ENCODE peak calls at places on chromosomes 3 and 15, in four cellular contexts. One of them, this sample, is unnamed.

GRCh38 chr15:66147440-66147839 is 106.1 kb downstream of the MEGF11 start:
- DNase-seq in astrocyte of the spinal cord: no peak
- DNase-seq in IMR-90: no peak
- DNase-seq in heart right ventricle: no peak
- DNase-seq in this sample: no peak

GRCh38 chr3:119279101-119279554 is 15.1 kb upstream of the ARHGAP31 start:
- DNase-seq in heart right ventricle: peak
- DNase-seq in IMR-90: no peak
- DNase-seq in astrocyte of the spinal cord: no peak
- DNase-seq in this sample: peak

GRCh38 chr15:65796610-65797012 is 4.5 kb upstream of the DENND4A start:
- DNase-seq in astrocyte of the spinal cord: peak
- DNase-seq in heart right ventricle: no peak
- DNase-seq in IMR-90: peak
- DNase-seq in this sample: peak

GRCh38 chr3:30913176-30913575 is 18.7 kb upstream of the GADL1 start:
- DNase-seq in astrocyte of the spinal cord: no peak
- DNase-seq in IMR-90: no peak
- DNase-seq in heart right ventricle: no peak
- DNase-seq in this sample: peak

GRCh38 chr3:114903213-114903612 is 243.9 kb downstream of the ZBTB20 start:
- DNase-seq in heart right ventricle: no peak
- DNase-seq in IMR-90: peak
- DNase-seq in astrocyte of the spinal cord: no peak
- DNase-seq in this sample: no peak

GRCh38 chr3:23103764-23104163 is 99.4 kb upstream of the UBE2E2 start:
- DNase-seq in heart right ventricle: no peak
- DNase-seq in astrocyte of the spinal cord: no peak
- DNase-seq in IMR-90: no peak
- DNase-seq in this sample: no peak

GRCh38 chr15:34358948-34359347 is 8.0 kb downstream of the LPCAT4 start:
- DNase-seq in IMR-90: no peak
- DNase-seq in astrocyte of the spinal cord: no peak
- DNase-seq in heart right ventricle: no peak
- DNase-seq in this sample: no peak

GRCh38 chr3:128316456-128316855 is 150.2 kb downstream of the DNAJB8 start:
- DNase-seq in heart right ventricle: no peak
- DNase-seq in IMR-90: no peak
- DNase-seq in astrocyte of the spinal cord: no peak
- DNase-seq in this sample: no peak

GRCh38 chr3:105448338-105448982 is 81.8 kb downstream of the ALCAM start:
- DNase-seq in heart right ventricle: no peak
- DNase-seq in astrocyte of the spinal cord: peak
- DNase-seq in IMR-90: peak
- DNase-seq in this sample: no peak

GRCh38 chr3:112557980-112558379 is 3.8 kb downstream of the ATG3 start:
- DNase-seq in heart right ventricle: no peak
- DNase-seq in IMR-90: no peak
- DNase-seq in astrocyte of the spinal cord: no peak
- DNase-seq in this sample: no peak

GRCh38 chr3:63355809-63356208 is 77.7 kb downstream of the SYNPR start:
- DNase-seq in IMR-90: no peak
- DNase-seq in heart right ventricle: no peak
- DNase-seq in astrocyte of the spinal cord: no peak
- DNase-seq in this sample: no peak

GRCh38 chr3:163951397-163951987 is 1126.8 kb downstream of the SI start:
- DNase-seq in IMR-90: no peak
- DNase-seq in astrocyte of the spinal cord: peak
- DNase-seq in heart right ventricle: no peak
- DNase-seq in this sample: no peak

GRCh38 chr3:133230191-133230590 is 169.7 kb upstream of the BFSP2 start:
- DNase-seq in heart right ventricle: no peak
- DNase-seq in astrocyte of the spinal cord: no peak
- DNase-seq in IMR-90: no peak
- DNase-seq in this sample: peak

GRCh38 chr15:42348083-42348482 is 11.2 kb upstream of the CAPN3 start:
- DNase-seq in IMR-90: peak
- DNase-seq in heart right ventricle: no peak
- DNase-seq in astrocyte of the spinal cord: peak
- DNase-seq in this sample: peak

GRCh38 chr3:153166206-153166605 is 4.2 kb downstream of the RAP2B start:
- DNase-seq in IMR-90: peak
- DNase-seq in astrocyte of the spinal cord: peak
- DNase-seq in heart right ventricle: no peak
- DNase-seq in this sample: peak

GRCh38 chr3:100210777-100211145 is 50.0 kb upstream of the TBC1D23 start:
- DNase-seq in heart right ventricle: no peak
- DNase-seq in IMR-90: peak
- DNase-seq in astrocyte of the spinal cord: peak
- DNase-seq in this sample: peak

GRCh38 chr3:68893600-68894239 is 38.6 kb downstream of the TAFA4 start:
- DNase-seq in astrocyte of the spinal cord: peak
- DNase-seq in heart right ventricle: no peak
- DNase-seq in IMR-90: peak
- DNase-seq in this sample: peak

DNA sequence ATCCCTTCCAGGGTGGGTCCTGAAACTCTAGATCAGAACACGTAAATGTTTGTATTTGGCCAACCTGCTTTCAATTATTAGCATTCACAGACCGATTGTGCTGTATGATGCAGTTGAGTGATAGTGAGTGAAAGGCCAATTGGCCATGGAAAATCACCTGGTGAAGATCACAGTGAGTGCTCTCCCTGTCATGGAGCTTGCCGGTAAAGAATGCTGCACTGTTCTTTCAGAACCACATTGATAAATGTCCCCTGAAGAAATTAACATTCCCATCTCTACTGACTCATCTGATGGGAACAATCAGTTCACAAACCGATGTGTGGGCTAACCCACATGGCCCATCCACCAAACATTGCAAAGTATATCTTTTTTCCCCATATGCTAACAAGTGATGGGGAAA is 324.8 kb upstream of the TBL1XR1 start:
- DNase-seq in heart right ventricle: no peak
- DNase-seq in IMR-90: no peak
- DNase-seq in astrocyte of the spinal cord: no peak
- DNase-seq in this sample: no peak
- H3K4me3 ChIP-seq in heart right ventricle: no peak
- H3K4me3 ChIP-seq in IMR-90: no peak
- H3K4me3 ChIP-seq in astrocyte of the spinal cord: no peak
- H3K4me3 ChIP-seq in this sample: no peak

DNA sequence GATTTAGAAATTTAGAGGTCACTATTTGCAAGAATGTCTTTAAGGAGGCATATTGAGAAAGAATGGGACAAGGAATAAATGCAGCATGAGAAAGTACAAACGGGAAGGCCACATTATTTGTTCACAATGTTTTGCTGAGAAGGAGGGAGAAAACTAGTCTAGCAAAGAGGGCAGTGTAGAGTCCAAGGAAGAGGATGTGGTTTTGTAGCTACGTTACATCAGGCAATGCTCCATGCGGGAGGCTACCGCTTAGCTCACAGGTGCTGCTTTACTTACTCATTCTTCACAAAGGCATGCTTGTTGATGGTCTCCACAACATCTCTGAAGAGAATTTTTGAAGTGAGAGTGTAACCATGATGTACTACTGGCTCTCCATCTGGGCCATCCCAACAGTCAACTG is 191.1 kb downstream of the PLCH1 start:
- DNase-seq in IMR-90: no peak
- DNase-seq in heart right ventricle: no peak
- DNase-seq in astrocyte of the spinal cord: no peak
- DNase-seq in this sample: no peak
- TF ChIP-seq CTCF in IMR-90: no peak
- TF ChIP-seq CTCF in heart right ventricle: no peak
- TF ChIP-seq CTCF in astrocyte of the spinal cord: no peak
- TF ChIP-seq CTCF in this sample: no peak

GRCh38 chr15:78312551-78312950 is 13.1 kb upstream of the SKIC8 start:
- DNase-seq in heart right ventricle: no peak
- DNase-seq in IMR-90: no peak
- DNase-seq in astrocyte of the spinal cord: no peak
- DNase-seq in this sample: no peak
- H3K4me3 ChIP-seq in heart right ventricle: no peak
- H3K4me3 ChIP-seq in IMR-90: no peak
- H3K4me3 ChIP-seq in astrocyte of the spinal cord: no peak
- H3K4me3 ChIP-seq in this sample: no peak

GRCh38 chr15:59002418-59002859 is 15.0 kb downstream of the RNF111 start:
- DNase-seq in astrocyte of the spinal cord: no peak
- DNase-seq in heart right ventricle: no peak
- DNase-seq in IMR-90: no peak
- DNase-seq in this sample: no peak
- TF ChIP-seq CTCF in astrocyte of the spinal cord: no peak
- TF ChIP-seq CTCF in heart right ventricle: no peak
- TF ChIP-seq CTCF in IMR-90: no peak
- TF ChIP-seq CTCF in this sample: no peak

GRCh38 chr3:40476478-40477470 is at the start of gene ZNF619:
- DNase-seq in IMR-90: peak
- DNase-seq in heart right ventricle: peak
- DNase-seq in astrocyte of the spinal cord: peak
- DNase-seq in this sample: peak

DNA sequence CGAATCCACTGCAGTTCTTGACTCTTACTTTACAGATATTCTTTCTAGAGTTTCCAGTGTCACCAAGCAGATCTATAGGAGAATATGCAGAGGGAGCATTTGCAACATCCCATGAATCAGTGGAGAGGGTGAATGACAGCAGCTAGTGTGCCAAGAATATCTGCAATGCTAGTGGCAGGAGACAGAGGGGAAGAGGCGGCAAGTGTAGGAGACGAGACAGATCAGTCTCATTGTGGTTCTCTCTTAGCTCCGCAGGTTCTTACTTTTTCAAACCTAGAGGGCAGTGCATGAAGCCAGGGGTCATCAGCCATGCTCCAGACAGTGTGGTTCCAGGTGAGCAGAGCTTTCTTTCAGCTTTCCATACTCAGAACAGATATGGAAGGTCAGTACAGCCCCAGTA is 749 bp downstream of the ZNF619 start:
- DNase-seq in IMR-90: no peak
- DNase-seq in astrocyte of the spinal cord: no peak
- DNase-seq in heart right ventricle: no peak
- DNase-seq in this sample: peak
- H3K4me3 ChIP-seq in IMR-90: peak
- H3K4me3 ChIP-seq in astrocyte of the spinal cord: peak
- H3K4me3 ChIP-seq in heart right ventricle: peak
- H3K4me3 ChIP-seq in this sample: peak

DNA sequence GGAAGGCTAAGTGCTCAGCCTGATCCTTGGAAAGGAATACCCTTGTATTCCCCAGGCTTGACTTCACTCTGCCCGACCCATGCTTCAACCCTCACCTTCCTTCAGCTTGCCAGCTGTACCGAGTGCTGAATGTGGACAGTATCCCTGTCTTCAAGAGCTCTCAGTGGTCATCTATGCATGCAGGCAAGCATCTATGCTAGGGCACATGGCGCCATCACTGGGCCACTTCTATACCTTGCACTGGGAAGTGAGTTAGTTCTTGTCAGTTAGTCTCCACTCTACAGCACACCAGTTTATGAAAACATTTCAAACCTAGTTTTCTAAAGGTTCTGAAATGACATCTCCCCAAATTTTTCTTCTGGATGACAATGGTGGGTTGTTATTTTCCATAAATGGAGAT is 82.0 kb upstream of the MYRIP start:
- DNase-seq in heart right ventricle: no peak
- DNase-seq in IMR-90: no peak
- DNase-seq in astrocyte of the spinal cord: no peak
- DNase-seq in this sample: no peak
- TF ChIP-seq CTCF in heart right ventricle: no peak
- TF ChIP-seq CTCF in IMR-90: no peak
- TF ChIP-seq CTCF in astrocyte of the spinal cord: no peak
- TF ChIP-seq CTCF in this sample: no peak

GRCh38 chr3:141368062-141368924 is at the start of gene ZBTB38:
- DNase-seq in heart right ventricle: peak
- DNase-seq in IMR-90: peak
- DNase-seq in astrocyte of the spinal cord: peak
- DNase-seq in this sample: peak

GRCh38 chr3:141368925-141369794 is 856 bp downstream of the ZBTB38 start:
- DNase-seq in astrocyte of the spinal cord: peak
- DNase-seq in IMR-90: peak
- DNase-seq in heart right ventricle: no peak
- DNase-seq in this sample: peak

GRCh38 chr3:141366285-141367037 is 1.8 kb upstream of the ZBTB38 start:
- DNase-seq in IMR-90: peak
- DNase-seq in astrocyte of the spinal cord: peak
- DNase-seq in heart right ventricle: no peak
- DNase-seq in this sample: peak

GRCh38 chr3:141365206-141365605 is 3.1 kb upstream of the ZBTB38 start:
- DNase-seq in astrocyte of the spinal cord: no peak
- DNase-seq in IMR-90: no peak
- DNase-seq in heart right ventricle: no peak
- DNase-seq in this sample: no peak

GRCh38 chr3:141367038-141367730 is 1.1 kb upstream of the ZBTB38 start:
- DNase-seq in IMR-90: peak
- DNase-seq in heart right ventricle: no peak
- DNase-seq in astrocyte of the spinal cord: peak
- DNase-seq in this sample: peak
- H3K4me3 ChIP-seq in IMR-90: no peak
- H3K4me3 ChIP-seq in heart right ventricle: no peak
- H3K4me3 ChIP-seq in astrocyte of the spinal cord: no peak
- H3K4me3 ChIP-seq in this sample: peak

GRCh38 chr3:113890256-113890900 is 51.8 kb downstream of the GRAMD1C start:
- DNase-seq in astrocyte of the spinal cord: no peak
- DNase-seq in IMR-90: no peak
- DNase-seq in heart right ventricle: no peak
- DNase-seq in this sample: no peak
- TF ChIP-seq CTCF in astrocyte of the spinal cord: no peak
- TF ChIP-seq CTCF in IMR-90: no peak
- TF ChIP-seq CTCF in heart right ventricle: no peak
- TF ChIP-seq CTCF in this sample: no peak

DNA sequence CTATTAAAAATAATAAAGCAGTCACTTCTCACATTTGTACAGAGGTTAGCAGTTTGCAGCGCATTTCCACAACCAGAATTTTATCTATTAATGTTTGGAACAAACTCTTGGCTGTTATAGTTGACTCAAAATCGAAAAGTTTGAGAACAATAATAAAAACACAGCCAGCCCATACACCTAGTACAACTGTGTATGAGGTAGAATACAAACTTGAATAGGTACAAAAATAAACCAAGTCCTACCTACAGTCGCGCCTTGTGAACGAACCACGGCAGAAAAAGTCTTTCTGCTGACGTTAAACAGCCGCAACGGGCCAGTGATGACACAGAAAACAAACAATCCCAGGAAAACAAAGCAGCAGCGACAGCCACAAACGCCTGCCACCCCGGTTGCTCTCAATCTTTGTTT is 3.2 kb downstream of the FOXL2 start:
- DNase-seq in heart right ventricle: no peak
- DNase-seq in astrocyte of the spinal cord: peak
- DNase-seq in IMR-90: no peak
- DNase-seq in this sample: no peak
- H3K4me3 ChIP-seq in heart right ventricle: no peak
- H3K4me3 ChIP-seq in astrocyte of the spinal cord: peak
- H3K4me3 ChIP-seq in IMR-90: no peak
- H3K4me3 ChIP-seq in this sample: no peak

GRCh38 chr3:107855710-107856109 is 235.1 kb downstream of the CD47 start:
- DNase-seq in heart right ventricle: no peak
- DNase-seq in astrocyte of the spinal cord: peak
- DNase-seq in IMR-90: peak
- DNase-seq in this sample: peak
- TF ChIP-seq CTCF in heart right ventricle: no peak
- TF ChIP-seq CTCF in astrocyte of the spinal cord: peak
- TF ChIP-seq CTCF in IMR-90: no peak
- TF ChIP-seq CTCF in this sample: peak